ENCODE peak calls at places on chromosomes 5 and 9, in eight cellular contexts. M is mammary epithelial cell, G is foreskin fibroblast, R is cardiac muscle cell, B is sigmoid colon, Y is gastrocnemius medialis, A is left lung, V is heart right ventricle. J is an unnamed sample.

GRCh38 chr5:543351-543750 is 19.1 kb upstream of the SLC9A3 start:
- DNase-seq in Y (no peak), V (no peak), R (no peak), A (no peak), M (no peak), G (no peak), B (peak), J (no peak)

GRCh38 chr9:114108016-114108833 is 9.1 kb upstream of the KIF12 start:
- DNase-seq in B (peak), G (peak), A (peak), V (peak), M (peak), Y (peak), R (peak), J (peak)

GRCh38 chr9:91378695-91379127 is 17.0 kb upstream of the AUH start:
- DNase-seq in G (peak), B (no peak), M (no peak), Y (no peak), R (peak), V (no peak), A (no peak), J (no peak)

GRCh38 chr5:43020294-43020711 is 19.8 kb downstream of the ANXA2R start:
- DNase-seq in A (no peak), R (peak), B (no peak), G (no peak), V (no peak), M (no peak), Y (no peak), J (no peak)

GRCh38 chr5:151474799-151475198 is 27.4 kb downstream of the SLC36A1 start:
- DNase-seq in B (no peak), A (no peak), M (no peak), R (no peak), Y (no peak), V (no peak), G (no peak), J (no peak)

GRCh38 chr5:7902993-7903625 is 34.2 kb downstream of the MTRR start:
- DNase-seq in B (no peak), M (no peak), V (no peak), G (no peak), R (no peak), Y (no peak), A (no peak), J (no peak)

GRCh38 chr5:150780180-150780692 is 1.7 kb downstream of the SMIM3 start:
- DNase-seq in V (peak), R (peak), B (peak), M (peak), G (peak), Y (no peak), A (no peak), J (no peak)

GRCh38 chr5:128409401-128409800 is 128.6 kb downstream of the FBN2 start:
- DNase-seq in M (peak), Y (no peak), V (no peak), B (no peak), A (no peak), G (no peak), R (peak), J (no peak)

GRCh38 chr5:143642791-143643190 is 169.2 kb upstream of the HMHB1 start:
- DNase-seq in V (no peak), Y (no peak), B (no peak), R (no peak), G (peak), A (no peak), M (no peak), J (no peak)

GRCh38 chr5:11150976-11151375 is 389.9 kb upstream of the DAP start:
- DNase-seq in A (no peak), B (no peak), M (no peak), G (no peak), V (no peak), Y (no peak), R (no peak), J (no peak)

GRCh38 chr9:34086889-34087288 is 38.2 kb upstream of the UBAP2 start:
- DNase-seq in G (no peak), B (no peak), A (no peak), V (no peak), Y (no peak), R (no peak), M (no peak), J (no peak)

GRCh38 chr9:24035816-24036215 is 209.8 kb upstream of the ELAVL2 start:
- DNase-seq in V (no peak), M (no peak), R (no peak), A (no peak), Y (no peak), B (no peak), G (no peak), J (no peak)

GRCh38 chr9:1050125-1050895 is at the start of gene DMRT2:
- DNase-seq in A (peak), B (peak), G (peak), V (peak), Y (peak), M (peak), R (peak), J (peak)

GRCh38 chr5:172223901-172224873 is 30.2 kb downstream of the EFCAB9 start:
- DNase-seq in A (no peak), Y (no peak), G (no peak), M (no peak), V (no peak), B (no peak), R (no peak), J (no peak)

GRCh38 chr5:118611332-118611945 is 376.9 kb downstream of the DTWD2 start:
- DNase-seq in Y (no peak), R (peak), B (no peak), M (peak), V (no peak), G (peak), A (no peak), J (peak)

GRCh38 chr5:33321026-33321425 is 119.7 kb upstream of the TARS1 start:
- DNase-seq in G (peak), Y (peak), A (no peak), B (peak), M (peak), R (peak), V (no peak), J (peak)

GRCh38 chr9:6894135-6894534 is 136.4 kb downstream of the KDM4C start:
- DNase-seq in A (no peak), M (no peak), V (no peak), R (no peak), G (no peak), Y (no peak), B (no peak), J (no peak)

DNA sequence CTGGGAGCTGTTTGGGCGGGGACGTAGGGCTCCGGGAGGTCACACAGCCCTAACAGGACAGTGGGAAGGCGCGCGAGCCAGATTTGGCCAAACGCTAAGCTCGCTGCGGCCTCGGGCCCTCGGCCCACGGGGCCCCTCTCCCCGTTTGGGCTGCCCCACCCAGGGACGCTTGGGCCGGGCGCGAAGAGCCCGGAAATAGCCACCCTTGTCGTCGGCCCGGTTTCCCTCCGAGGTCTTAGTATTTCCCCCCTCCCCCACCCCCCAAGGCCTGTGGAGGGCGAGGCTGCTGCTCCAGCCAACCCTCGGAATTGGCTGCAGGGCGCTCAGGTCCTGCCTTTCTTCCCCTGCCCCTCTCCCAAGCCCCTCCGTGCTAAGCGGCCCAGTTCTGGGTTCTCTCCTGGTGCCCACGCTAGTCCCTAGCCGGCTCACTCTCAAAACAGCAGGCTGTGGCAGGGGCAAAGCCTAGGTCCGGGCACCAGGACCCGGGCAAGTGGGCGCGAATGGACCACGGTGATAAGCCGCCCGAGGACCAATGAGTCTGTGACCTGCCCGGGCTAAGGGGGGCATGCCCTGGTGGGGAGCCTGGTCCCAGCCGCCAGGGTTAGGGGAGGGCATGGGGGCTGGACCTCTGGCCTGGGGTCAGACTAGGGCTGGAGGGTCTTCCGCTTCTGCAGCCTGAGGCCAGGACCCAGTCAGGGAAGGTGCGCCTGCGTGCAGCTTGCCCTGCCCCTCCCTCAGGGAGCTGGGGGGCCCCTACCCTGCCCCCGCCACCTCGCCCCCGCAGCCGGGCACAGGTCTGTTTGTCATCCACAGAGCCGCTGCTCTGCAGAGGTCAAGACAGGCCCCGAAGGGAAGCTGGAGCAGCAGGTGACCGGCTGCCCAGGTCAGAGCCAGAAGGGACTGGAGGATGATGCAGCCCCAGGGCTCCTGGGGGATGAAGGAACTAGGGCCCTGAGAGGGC is 5.0 kb upstream of the IRX4 start:
- DNase-seq in R (no peak), V (no peak), A (no peak), M (peak), Y (no peak), G (no peak), B (no peak), J (no peak)
- H3K4me3 ChIP-seq in R (peak), V (peak), A (no peak), M (peak), Y (no peak), G (no peak), B (no peak), J (no peak)

GRCh38 chr5:157292599-157292998 is 26.7 kb downstream of the CYFIP2 start:
- DNase-seq in R (peak), M (no peak), G (no peak), A (no peak), Y (no peak), V (no peak), B (no peak), J (no peak)

GRCh38 chr5:157290981-157291711 is 25.2 kb downstream of the CYFIP2 start:
- DNase-seq in B (no peak), A (peak), Y (no peak), V (no peak), R (peak), G (no peak), M (no peak), J (no peak)

GRCh38 chr5:157288405-157289163 is 22.7 kb downstream of the CYFIP2 start:
- DNase-seq in G (no peak), Y (no peak), B (no peak), R (no peak), A (no peak), V (no peak), M (no peak), J (no peak)

GRCh38 chr5:157289164-157289819 is 23.4 kb downstream of the CYFIP2 start:
- DNase-seq in M (no peak), V (no peak), A (no peak), Y (no peak), B (no peak), G (no peak), R (no peak), J (no peak)

DNA sequence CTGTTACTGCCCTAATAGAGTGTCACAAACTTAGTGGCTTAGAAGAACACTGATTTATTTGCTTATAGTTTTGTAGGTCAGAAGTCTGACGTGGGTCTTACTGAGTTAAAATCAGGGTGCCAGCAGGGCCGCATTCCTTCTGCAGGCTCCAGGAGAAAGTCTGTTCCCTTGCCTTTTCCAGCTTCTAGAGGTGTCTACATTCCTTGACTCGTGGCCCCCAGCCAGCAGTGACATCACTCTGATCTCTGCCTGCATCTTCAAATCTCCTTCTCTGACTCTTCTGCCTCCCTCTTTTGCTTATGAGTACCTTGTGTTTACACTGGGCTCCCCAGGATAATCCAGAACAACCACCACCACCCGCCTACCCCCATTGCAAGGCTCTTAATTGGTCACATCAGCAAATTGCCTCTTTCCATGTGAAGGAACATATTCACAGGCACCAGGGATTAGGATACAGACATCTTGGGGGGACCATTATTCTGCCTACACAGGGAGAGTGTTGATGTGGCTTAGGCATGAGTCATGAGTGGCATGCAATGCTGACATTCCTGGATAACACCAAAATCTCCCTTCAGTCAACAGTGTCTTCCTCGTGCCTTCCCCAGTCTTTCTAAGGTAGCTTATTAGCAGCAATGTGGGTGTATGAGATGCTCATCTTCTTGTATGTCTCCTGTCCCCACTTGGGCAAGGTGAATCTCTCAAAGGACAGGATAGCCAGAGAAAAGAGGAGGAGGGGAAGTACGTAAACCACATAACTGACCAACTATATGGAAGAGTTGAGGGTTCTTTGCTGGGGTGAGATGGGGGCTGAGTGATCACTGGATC is 24.4 kb downstream of the CYFIP2 start:
- DNase-seq in B (no peak), Y (no peak), R (peak), V (no peak), A (no peak), G (peak), M (peak), J (no peak)
- TF ChIP-seq CTCF in B (no peak), Y (no peak), R (no peak), V (no peak), A (no peak), G (no peak), M (no peak), J (no peak)

GRCh38 chr5:135721548-135722090 is 112.8 kb upstream of the SLC25A48 start:
- DNase-seq in R (no peak), B (no peak), A (no peak), M (no peak), G (no peak), Y (no peak), V (no peak), J (no peak)

GRCh38 chr5:135720191-135720590 is 114.3 kb upstream of the SLC25A48 start:
- DNase-seq in Y (no peak), A (no peak), M (no peak), V (no peak), R (no peak), B (no peak), G (no peak), J (no peak)

GRCh38 chr5:135724475-135725065 is 109.9 kb upstream of the SLC25A48 start:
- DNase-seq in Y (no peak), R (no peak), B (no peak), G (no peak), A (no peak), V (no peak), M (no peak), J (no peak)

GRCh38 chr5:135719428-135720063 is 114.9 kb upstream of the SLC25A48 start:
- DNase-seq in V (no peak), G (no peak), M (no peak), B (no peak), A (no peak), Y (no peak), R (no peak), J (no peak)

GRCh38 chr5:135723451-135723850 is 111.0 kb upstream of the SLC25A48 start:
- DNase-seq in V (no peak), R (peak), G (no peak), B (no peak), A (no peak), Y (no peak), M (no peak), J (no peak)
- H3K4me3 ChIP-seq in V (no peak), R (no peak), G (no peak), B (no peak), A (no peak), Y (no peak), M (no peak), J (no peak)

GRCh38 chr9:121573717-121574485 is 74.3 kb upstream of the GGTA1 start:
- DNase-seq in G (no peak), V (no peak), A (no peak), B (no peak), Y (no peak), R (no peak), M (no peak), J (no peak)
- TF ChIP-seq CTCF in G (no peak), V (no peak), A (no peak), B (no peak), Y (no peak), R (no peak), M (no peak), J (no peak)

DNA sequence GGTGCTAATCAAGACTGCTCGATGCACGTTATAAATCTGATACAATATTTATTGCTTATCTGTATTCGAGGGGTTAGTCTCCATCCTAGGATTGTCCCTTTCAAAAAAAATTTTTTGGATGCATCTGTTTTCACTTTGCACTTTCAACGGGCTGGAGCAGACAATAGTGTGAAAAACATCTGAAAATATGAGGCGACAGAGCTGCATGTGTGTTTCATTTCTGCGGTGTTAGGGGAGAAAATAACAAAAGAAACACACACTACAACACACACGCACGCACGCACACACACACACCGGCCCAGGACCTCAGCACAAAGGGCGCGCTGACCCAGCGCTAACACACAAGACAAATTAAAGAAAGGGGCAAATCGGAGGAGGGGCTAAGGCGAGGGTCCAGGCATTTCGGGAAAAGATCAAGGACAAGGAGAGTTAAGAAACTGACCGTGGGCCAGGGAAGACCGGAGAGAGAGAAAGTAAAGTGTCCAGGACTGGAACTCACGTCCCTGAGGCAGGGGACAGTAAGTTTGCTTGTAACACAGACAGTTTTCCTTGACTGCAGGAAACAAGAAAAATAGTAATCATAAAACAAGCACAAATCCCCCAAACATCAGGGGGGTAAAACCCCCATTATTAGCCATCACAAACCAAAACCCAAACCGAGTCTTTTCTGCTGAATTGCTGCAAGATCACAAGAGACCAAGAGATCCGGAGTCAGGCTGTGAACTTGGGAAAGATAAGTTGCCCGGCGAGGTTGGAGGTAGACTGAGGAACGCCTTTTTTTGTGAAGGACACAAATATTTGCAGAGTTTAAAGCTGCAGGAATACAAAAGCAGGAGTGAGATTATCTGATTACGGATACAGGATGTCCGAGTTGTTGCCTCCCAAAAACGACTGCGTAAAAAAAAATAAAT is 302.1 kb downstream of the PARP8 start:
- DNase-seq in M (no peak), G (no peak), Y (no peak), A (no peak), B (no peak), V (no peak), R (no peak), J (no peak)
- H3K4me3 ChIP-seq in M (no peak), G (no peak), Y (peak), A (peak), B (peak), V (peak), R (peak), J (no peak)

DNA sequence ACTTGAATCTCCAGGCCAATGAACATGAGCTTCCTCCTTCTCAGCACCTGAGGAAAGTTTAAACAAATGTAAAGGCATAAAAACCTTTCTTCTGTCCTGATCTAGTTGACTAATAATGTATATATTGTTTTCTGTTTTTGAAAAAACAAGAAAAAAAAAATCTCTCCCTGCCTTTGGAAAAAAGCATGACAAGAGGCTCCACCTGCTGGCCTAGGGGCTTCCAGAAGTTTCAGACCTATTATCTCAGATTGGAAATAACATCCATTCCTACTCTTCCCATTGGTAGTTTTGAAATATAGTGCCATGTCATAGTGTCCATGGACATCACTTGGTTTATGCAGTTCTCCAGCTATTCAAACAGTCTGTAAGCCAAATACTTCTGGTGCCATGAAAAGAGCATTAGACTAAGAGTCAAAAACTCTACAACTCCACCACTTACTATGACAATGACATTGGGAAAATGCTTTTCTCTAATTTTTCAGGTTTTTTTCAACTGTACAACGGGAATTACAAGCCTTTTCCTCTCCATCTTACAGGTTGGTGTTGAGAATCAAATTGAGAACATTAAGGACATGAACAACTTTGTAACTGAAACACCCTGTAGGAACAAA is 409.6 kb upstream of the MPDZ start:
- DNase-seq in M (peak), R (peak), Y (no peak), B (no peak), G (no peak), V (peak), A (no peak), J (peak)
- TF ChIP-seq CTCF in M (peak), R (peak), Y (no peak), B (peak), G (peak), V (peak), A (no peak), J (peak)

GRCh38 chr5:140038373-140038957 is 4.6 kb downstream of the NRG2 start:
- DNase-seq in G (peak), Y (no peak), A (no peak), V (no peak), R (peak), B (no peak), M (peak), J (peak)
- H3K4me3 ChIP-seq in G (peak), Y (peak), A (no peak), V (peak), R (peak), B (peak), M (peak), J (peak)

GRCh38 chr5:80755634-80756033 is 100.9 kb upstream of the DHFR start:
- DNase-seq in Y (no peak), M (peak), R (no peak), B (no peak), V (no peak), G (no peak), A (no peak), J (no peak)

GRCh38 chr5:80753712-80754111 is 98.9 kb upstream of the DHFR start:
- DNase-seq in B (no peak), A (no peak), V (no peak), R (no peak), G (no peak), M (no peak), Y (no peak), J (no peak)

GRCh38 chr5:80757290-80757689 is 102.5 kb upstream of the DHFR start:
- DNase-seq in Y (no peak), G (no peak), M (no peak), B (no peak), R (no peak), A (no peak), V (no peak), J (no peak)

GRCh38 chr5:80754900-80755299 is 100.1 kb upstream of the DHFR start:
- DNase-seq in R (no peak), B (no peak), M (no peak), A (no peak), G (peak), Y (no peak), V (peak), J (no peak)

GRCh38 chr5:80756292-80756691 is 101.5 kb upstream of the DHFR start:
- DNase-seq in A (no peak), B (no peak), G (no peak), V (no peak), M (no peak), Y (no peak), R (no peak), J (no peak)
- TF ChIP-seq CTCF in A (no peak), B (no peak), G (no peak), V (no peak), M (no peak), Y (no peak), R (no peak), J (no peak)